ENCODE peak calls at places on chromosome 7, in seven cellular contexts. D, O, Y, A, G, K and P are unnamed samples.

GRCh38 chr7:29771081-29771832 is 35.1 kb upstream of the WIPF3 start:
- DNase-seq in D (no peak), O (no peak), Y (no peak), A (no peak), G (peak; percentile 19), K (no peak), P (no peak)

GRCh38 chr7:69042138-69042537 is 556.1 kb upstream of the AUTS2 start:
- DNase-seq in D (no peak), O (no peak), Y (no peak), A (no peak), G (no peak), K (no peak), P (no peak)

GRCh38 chr7:138527746-138528223 is 67.7 kb downstream of the TRIM24 start:
- DNase-seq in D (peak; percentile 12), O (no peak), Y (no peak), A (no peak), G (no peak), K (no peak), P (peak; percentile 40)

GRCh38 chr7:13062596-13062995 is 375.2 kb downstream of the ARL4A start:
- DNase-seq in D (no peak), O (no peak), Y (no peak), A (no peak), G (peak; percentile 8), K (no peak), P (no peak)

GRCh38 chr7:54874804-54875203 is 115.8 kb upstream of the SEC61G start:
- DNase-seq in D (no peak), O (no peak), Y (no peak), A (no peak), G (no peak), K (no peak), P (no peak)

GRCh38 chr7:150524018-150524417 is 9.3 kb downstream of the GIMAP7 start:
- DNase-seq in D (no peak), O (no peak), Y (no peak), A (no peak), G (no peak), K (no peak), P (no peak)

GRCh38 chr7:45872116-45873034 is 507 bp downstream of the CCDC201 start:
- DNase-seq in D (peak; percentile 26), O (peak; percentile 35), Y (no peak), A (no peak), G (peak; percentile 55), K (no peak), P (peak; percentile 20)

GRCh38 chr7:106614751-106615150 is 46.2 kb downstream of the CCDC71L start:
- DNase-seq in D (no peak), O (no peak), Y (no peak), A (no peak), G (no peak), K (no peak), P (no peak)

GRCh38 chr7:1735262-1735661 is 65.2 kb downstream of the ELFN1 start:
- DNase-seq in D (no peak), O (no peak), Y (no peak), A (no peak), G (no peak), K (no peak), P (no peak)

GRCh38 chr7:1248459-1249131 is 15.9 kb downstream of the UNCX start:
- DNase-seq in D (no peak), O (no peak), Y (no peak), A (no peak), G (no peak), K (no peak), P (no peak)

GRCh38 chr7:41628926-41629325 is 74.0 kb downstream of the INHBA start:
- DNase-seq in D (no peak), O (peak; percentile 24), Y (no peak), A (no peak), G (no peak), K (no peak), P (no peak)

GRCh38 chr7:4468320-4469102 is 213.6 kb upstream of the FOXK1 start:
- DNase-seq in D (no peak), O (no peak), Y (no peak), A (no peak), G (no peak), K (no peak), P (no peak)

GRCh38 chr7:1532456-1533254 is 2.2 kb downstream of the MAFK start:
- DNase-seq in D (no peak), O (peak; percentile 97), Y (no peak), A (peak; percentile 91), G (peak; percentile 93), K (no peak), P (peak; percentile 39)

GRCh38 chr7:119065966-119066365 is 841.5 kb downstream of the ANKRD7 start:
- DNase-seq in D (no peak), O (no peak), Y (no peak), A (no peak), G (no peak), K (no peak), P (no peak)

GRCh38 chr7:12490105-12490688 is 80.3 kb upstream of the SCIN start:
- DNase-seq in D (no peak), O (peak; percentile 69), Y (no peak), A (no peak), G (peak; percentile 44), K (no peak), P (peak; percentile 45)

GRCh38 chr7:17209101-17209500 is 89.4 kb upstream of the AHR start:
- DNase-seq in D (no peak), O (no peak), Y (no peak), A (no peak), G (no peak), K (no peak), P (no peak)

GRCh38 chr7:90655566-90655965 is 59.4 kb downstream of the CDK14 start:
- DNase-seq in D (no peak), O (peak; percentile 79), Y (no peak), A (no peak), G (no peak), K (no peak), P (no peak)

GRCh38 chr7:33076737-33077136 is 14.2 kb upstream of the NT5C3A start:
- DNase-seq in D (no peak), O (no peak), Y (no peak), A (no peak), G (no peak), K (no peak), P (no peak)

GRCh38 chr7:111090834-111091233 is at the start of gene LRRN3:
- DNase-seq in D (no peak), O (peak; percentile 30), Y (no peak), A (no peak), G (peak; percentile 13), K (no peak), P (no peak)

GRCh38 chr7:130996841-130997231 is 262.8 kb upstream of the KLF14 start:
- DNase-seq in D (no peak), O (peak; percentile 52), Y (no peak), A (no peak), G (peak; percentile 71), K (peak; percentile 89), P (no peak)

GRCh38 chr7:71131256-71131752 is 640 bp upstream of the GALNT17 start:
- DNase-seq in D (peak; percentile 79), O (peak; percentile 16), Y (no peak), A (no peak), G (peak; percentile 79), K (no peak), P (no peak)

GRCh38 chr7:26155531-26156375 is 3.8 kb downstream of the NFE2L3 start:
- DNase-seq in D (no peak), O (peak; percentile 69), Y (no peak), A (no peak), G (no peak), K (no peak), P (no peak)

GRCh38 chr7:26151953-26152781 is at the start of gene NFE2L3:
- DNase-seq in D (peak; percentile 53), O (peak; percentile 72), Y (peak; percentile 24), A (peak; percentile 66), G (peak; percentile 89), K (peak; percentile 79), P (peak; percentile 92)

GRCh38 chr7:26151650-26151952 is 397 bp upstream of the NFE2L3 start:
- DNase-seq in D (no peak), O (no peak), Y (no peak), A (no peak), G (no peak), K (no peak), P (no peak)

GRCh38 chr7:26153246-26153822 is 1.3 kb downstream of the NFE2L3 start:
- DNase-seq in D (no peak), O (no peak), Y (no peak), A (no peak), G (no peak), K (no peak), P (peak; percentile 21)

GRCh38 chr7:26153823-26154783 is 2.1 kb downstream of the NFE2L3 start:
- DNase-seq in D (no peak), O (no peak), Y (no peak), A (no peak), G (no peak), K (no peak), P (peak; percentile 53)
- H3K4me1 ChIP-seq in D (peaks cover 4% of the 10 kb centered on the region), O (peaks cover 23% of the 10 kb centered on the region), Y (peaks cover 29% of the 10 kb centered on the region), A (peaks cover 50% of the 10 kb centered on the region), G (peaks cover 20% of the 10 kb centered on the region), K (peaks cover 62% of the 10 kb centered on the region), P (peaks cover 63% of the 10 kb centered on the region)

GRCh38 chr7:3091631-3092030 is 48.0 kb upstream of the CARD11 start:
- DNase-seq in D (no peak), O (no peak), Y (no peak), A (no peak), G (no peak), K (no peak), P (no peak)
- H3K4me1 ChIP-seq in D (no peaks in the 10 kb centered on the region), O (no peaks in the 10 kb centered on the region), Y (no peaks in the 10 kb centered on the region), A (no peaks in the 10 kb centered on the region), G (no peaks in the 10 kb centered on the region), K (no peaks in the 10 kb centered on the region), P (peaks cover 29% of the 10 kb centered on the region)

GRCh38 chr7:21767300-21767900 is 178.3 kb downstream of the CDCA7L start:
- DNase-seq in D (peak; percentile 68), O (peak; percentile 48), Y (no peak), A (no peak), G (peak; percentile 87), K (peak; percentile 91), P (peak; percentile 73)
- H3K4me1 ChIP-seq in D (peaks cover 22% of the 10 kb centered on the region), O (peaks cover 4% of the 10 kb centered on the region), Y (no peaks in the 10 kb centered on the region), A (peaks cover 7% of the 10 kb centered on the region), G (no peaks in the 10 kb centered on the region), K (peaks cover 19% of the 10 kb centered on the region), P (no peaks in the 10 kb centered on the region)

GRCh38 chr7:80837345-80837744 is 81.5 kb downstream of the SEMA3C start:
- DNase-seq in D (no peak), O (no peak), Y (no peak), A (no peak), G (no peak), K (no peak), P (no peak)

GRCh38 chr7:80833289-80834104 is 85.4 kb downstream of the SEMA3C start:
- DNase-seq in D (no peak), O (peak; percentile 77), Y (no peak), A (no peak), G (no peak), K (no peak), P (no peak)

GRCh38 chr7:80831996-80832395 is 86.9 kb downstream of the SEMA3C start:
- DNase-seq in D (no peak), O (peak; percentile 69), Y (no peak), A (no peak), G (no peak), K (no peak), P (no peak)

GRCh38 chr7:80834105-80834410 is 84.8 kb downstream of the SEMA3C start:
- DNase-seq in D (no peak), O (no peak), Y (no peak), A (no peak), G (no peak), K (no peak), P (no peak)

DNA sequence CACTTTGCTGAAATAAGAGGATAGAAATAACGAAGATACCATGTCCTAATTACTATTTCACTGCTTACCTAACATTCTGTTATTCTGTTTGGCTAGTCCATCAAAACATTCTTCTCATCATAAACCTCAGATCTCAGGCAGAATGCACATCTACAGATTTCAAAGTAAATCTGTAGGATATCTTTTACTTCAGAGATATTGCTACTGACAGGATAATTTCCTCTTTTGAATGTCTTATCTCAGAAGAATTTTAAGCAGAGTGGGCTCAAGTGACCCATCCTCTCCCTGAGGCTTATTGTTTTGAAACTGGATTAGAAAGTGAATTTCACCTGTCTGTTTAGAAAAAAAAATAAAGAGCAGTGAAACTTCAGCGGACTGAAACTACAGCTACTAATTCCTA is 83.6 kb downstream of the SEMA3C start:
- DNase-seq in D (no peak), O (no peak), Y (no peak), A (no peak), G (no peak), K (no peak), P (no peak)
- H3K4me1 ChIP-seq in D (peaks cover 7% of the 10 kb centered on the region), O (peaks cover 47% of the 10 kb centered on the region), Y (peaks cover 9% of the 10 kb centered on the region), A (peaks cover 16% of the 10 kb centered on the region), G (peaks cover 13% of the 10 kb centered on the region), K (peaks cover 5% of the 10 kb centered on the region), P (no peaks in the 10 kb centered on the region)